ENCODE peak calls at places on chromosomes 7 and 10, in four cellular contexts. One of them, this sample, is unnamed.

GRCh38 chr7:87702326-87702725 is 74.1 kb downstream of the RUNDC3B start:
- DNase-seq in HepG2: no peak
- DNase-seq in K562: no peak
- DNase-seq in GM12878: no peak
- DNase-seq in this sample: no peak

GRCh38 chr10:124339119-124339807 is 79.5 kb downstream of the OAT start:
- DNase-seq in K562: no peak
- DNase-seq in GM12878: no peak
- DNase-seq in HepG2: no peak
- DNase-seq in this sample: no peak

GRCh38 chr10:35339946-35340345 is 3.6 kb downstream of the CCNY start:
- DNase-seq in GM12878: peak
- DNase-seq in HepG2: no peak
- DNase-seq in K562: peak
- DNase-seq in this sample: no peak

GRCh38 chr7:114392686-114393085 is 21.9 kb upstream of the FOXP2 start:
- DNase-seq in GM12878: no peak
- DNase-seq in K562: no peak
- DNase-seq in HepG2: no peak
- DNase-seq in this sample: no peak

GRCh38 chr10:66714741-66715140 is 211.1 kb upstream of the LRRTM3 start:
- DNase-seq in GM12878: no peak
- DNase-seq in HepG2: no peak
- DNase-seq in K562: no peak
- DNase-seq in this sample: no peak

GRCh38 chr7:122423591-122423990 is 119.0 kb upstream of the FEZF1 start:
- DNase-seq in GM12878: no peak
- DNase-seq in K562: no peak
- DNase-seq in HepG2: no peak
- DNase-seq in this sample: no peak

GRCh38 chr7:57216340-57216739 is 84.1 kb upstream of the ZNF479 start:
- DNase-seq in GM12878: no peak
- DNase-seq in K562: no peak
- DNase-seq in HepG2: no peak
- DNase-seq in this sample: no peak

GRCh38 chr7:2730846-2731770 is 43.1 kb downstream of the AMZ1 start:
- DNase-seq in HepG2: no peak
- DNase-seq in GM12878: no peak
- DNase-seq in K562: no peak
- DNase-seq in this sample: peak

GRCh38 chr7:29306276-29307036 is 111.9 kb downstream of the CHN2 start:
- DNase-seq in K562: no peak
- DNase-seq in HepG2: no peak
- DNase-seq in GM12878: no peak
- DNase-seq in this sample: no peak

GRCh38 chr10:112383325-112383724 is 9.4 kb downstream of the ACSL5 start:
- DNase-seq in K562: peak
- DNase-seq in GM12878: no peak
- DNase-seq in HepG2: peak
- DNase-seq in this sample: no peak

GRCh38 chr10:8416192-8416701 is 361.8 kb downstream of the GATA3 start:
- DNase-seq in K562: no peak
- DNase-seq in GM12878: no peak
- DNase-seq in HepG2: no peak
- DNase-seq in this sample: no peak

GRCh38 chr10:109174526-109174925 is 748.8 kb downstream of the XPNPEP1 start:
- DNase-seq in HepG2: no peak
- DNase-seq in GM12878: no peak
- DNase-seq in K562: no peak
- DNase-seq in this sample: no peak

GRCh38 chr10:4656576-4657194 is 169.3 kb upstream of the AKR1E2 start:
- DNase-seq in HepG2: peak
- DNase-seq in GM12878: no peak
- DNase-seq in K562: peak
- DNase-seq in this sample: peak

GRCh38 chr10:66837335-66837734 is 88.5 kb upstream of the LRRTM3 start:
- DNase-seq in GM12878: no peak
- DNase-seq in HepG2: no peak
- DNase-seq in K562: no peak
- DNase-seq in this sample: no peak

GRCh38 chr10:101772895-101773761 is 2.8 kb downstream of the FGF8 start:
- DNase-seq in GM12878: no peak
- DNase-seq in K562: no peak
- DNase-seq in HepG2: no peak
- DNase-seq in this sample: no peak

GRCh38 chr10:113169853-113170455 is 219.9 kb downstream of the TCF7L2 start:
- DNase-seq in K562: no peak
- DNase-seq in HepG2: no peak
- DNase-seq in GM12878: peak
- DNase-seq in this sample: no peak

GRCh38 chr10:14468022-14468421 is 137.3 kb upstream of the FRMD4A start:
- DNase-seq in K562: no peak
- DNase-seq in GM12878: no peak
- DNase-seq in HepG2: no peak
- DNase-seq in this sample: no peak

GRCh38 chr7:155746188-155746587 is 66.1 kb downstream of the SHH start:
- DNase-seq in K562: no peak
- DNase-seq in HepG2: no peak
- DNase-seq in GM12878: no peak
- DNase-seq in this sample: no peak

GRCh38 chr10:78972947-78973900 is 95.5 kb upstream of the ZMIZ1 start:
- DNase-seq in HepG2: peak
- DNase-seq in K562: peak
- DNase-seq in GM12878: peak
- DNase-seq in this sample: peak

DNA sequence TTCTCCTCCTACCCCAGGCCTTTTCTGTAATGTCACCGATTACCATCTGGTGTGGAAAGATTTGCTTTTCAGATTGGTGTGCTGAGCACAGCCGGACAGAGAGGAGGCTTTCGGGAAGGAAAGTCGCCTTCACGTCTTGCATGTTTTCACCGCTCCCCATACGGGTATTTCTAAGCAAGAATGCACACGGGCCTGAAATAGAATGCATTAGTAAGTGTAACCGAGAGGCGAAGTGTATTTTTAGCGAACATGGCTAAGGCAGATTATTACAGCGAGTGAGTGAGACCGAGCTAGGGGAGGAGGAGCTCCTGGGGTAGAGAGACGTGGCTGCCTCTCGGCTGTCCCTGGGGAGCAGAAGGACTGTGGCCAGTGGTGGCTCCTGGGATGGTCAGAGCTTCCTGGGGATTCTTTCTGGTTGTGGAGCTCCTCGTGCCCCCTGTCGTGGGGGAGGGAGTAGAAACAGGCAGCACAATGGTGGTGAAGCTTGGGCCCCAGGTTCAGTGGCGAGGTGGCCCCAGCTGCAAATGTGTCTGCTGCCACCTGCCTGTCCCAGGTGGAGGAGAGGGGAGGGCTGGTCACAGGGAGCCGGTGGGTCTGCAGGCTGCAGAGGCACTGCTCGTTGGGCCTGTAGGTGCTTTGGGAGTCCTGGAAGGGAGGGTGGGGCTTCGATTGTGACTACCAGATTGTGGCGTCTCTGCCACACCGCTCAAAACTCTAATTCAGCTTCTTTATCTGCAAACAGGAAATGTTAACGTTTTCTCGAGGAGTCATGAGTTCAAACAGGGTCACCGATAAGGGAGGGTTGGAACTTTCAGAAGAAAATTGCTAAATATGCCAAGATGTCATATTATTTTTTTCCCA is 135.8 kb downstream of the CAMK1D start:
- DNase-seq in GM12878: peak
- DNase-seq in HepG2: peak
- DNase-seq in K562: peak
- DNase-seq in this sample: peak
- TF ChIP-seq ESRRA in GM12878: no peak
- TF ChIP-seq ESRRA in HepG2: no peak
- TF ChIP-seq ESRRA in K562: no peak
- TF ChIP-seq ESRRA in this sample: no peak

DNA sequence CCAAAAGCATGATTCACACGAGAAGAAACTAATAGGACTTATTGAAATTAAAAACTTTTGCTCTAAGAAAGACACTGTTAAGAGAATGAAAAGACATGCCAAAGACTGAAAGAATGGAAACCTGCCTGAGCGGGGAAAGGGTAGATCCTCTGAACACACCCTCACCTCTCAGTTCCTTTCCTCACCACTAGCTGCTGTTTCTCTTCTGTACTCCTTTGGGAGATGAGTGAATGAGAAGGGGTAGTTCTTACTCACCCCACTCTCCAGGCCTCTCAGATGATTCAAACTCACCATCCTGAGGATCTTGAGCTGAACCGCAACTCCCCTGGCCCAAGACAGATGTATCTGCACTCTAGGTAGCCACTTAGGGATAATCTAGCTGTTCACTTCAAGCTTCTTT is 41.9 kb downstream of the IQUB start:
- DNase-seq in HepG2: no peak
- DNase-seq in K562: peak
- DNase-seq in GM12878: no peak
- DNase-seq in this sample: no peak
- TF ChIP-seq CTCF in HepG2: no peak
- TF ChIP-seq CTCF in K562: peak
- TF ChIP-seq CTCF in GM12878: no peak
- TF ChIP-seq CTCF in this sample: no peak

GRCh38 chr10:72911758-72912157 is 18.2 kb downstream of the OIT3 start:
- DNase-seq in HepG2: no peak
- DNase-seq in GM12878: no peak
- DNase-seq in K562: no peak
- DNase-seq in this sample: no peak

GRCh38 chr10:72913287-72913686 is 19.7 kb downstream of the OIT3 start:
- DNase-seq in K562: no peak
- DNase-seq in HepG2: peak
- DNase-seq in GM12878: no peak
- DNase-seq in this sample: no peak

GRCh38 chr10:72918352-72918751 is 24.8 kb downstream of the OIT3 start:
- DNase-seq in K562: no peak
- DNase-seq in GM12878: no peak
- DNase-seq in HepG2: no peak
- DNase-seq in this sample: peak

GRCh38 chr10:72910705-72911104 is 17.2 kb downstream of the OIT3 start:
- DNase-seq in K562: no peak
- DNase-seq in HepG2: no peak
- DNase-seq in GM12878: no peak
- DNase-seq in this sample: no peak

DNA sequence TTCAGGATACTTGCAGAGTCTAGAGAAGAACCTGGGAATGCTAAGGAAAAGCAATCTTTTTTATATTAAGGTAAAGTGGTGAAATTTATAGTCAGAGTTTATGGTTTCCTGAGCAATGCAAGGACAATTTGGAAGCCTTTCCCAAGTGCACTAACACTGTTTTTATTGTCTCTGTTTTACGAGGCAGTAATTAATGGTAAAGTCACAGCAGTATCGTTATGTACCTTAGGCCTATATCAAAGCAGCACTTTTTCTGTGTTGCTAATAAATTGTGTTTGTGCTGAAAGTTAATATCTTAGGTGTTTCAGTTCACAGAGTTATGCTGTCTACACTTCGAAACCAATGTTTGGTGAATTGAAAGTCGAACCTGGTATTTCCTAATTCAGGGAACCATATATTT is 19.2 kb downstream of the OIT3 start:
- DNase-seq in K562: no peak
- DNase-seq in HepG2: no peak
- DNase-seq in GM12878: no peak
- DNase-seq in this sample: no peak
- TF ChIP-seq ATF2 in K562: no peak
- TF ChIP-seq ATF2 in HepG2: no peak
- TF ChIP-seq ATF2 in GM12878: no peak
- TF ChIP-seq ATF2 in this sample: no peak

GRCh38 chr7:8040768-8041369 is 72.3 kb downstream of the GLCCI1 start:
- DNase-seq in HepG2: no peak
- DNase-seq in K562: no peak
- DNase-seq in GM12878: no peak
- DNase-seq in this sample: no peak

GRCh38 chr7:8042796-8043535 is 74.4 kb downstream of the GLCCI1 start:
- DNase-seq in HepG2: no peak
- DNase-seq in K562: no peak
- DNase-seq in GM12878: no peak
- DNase-seq in this sample: no peak

DNA sequence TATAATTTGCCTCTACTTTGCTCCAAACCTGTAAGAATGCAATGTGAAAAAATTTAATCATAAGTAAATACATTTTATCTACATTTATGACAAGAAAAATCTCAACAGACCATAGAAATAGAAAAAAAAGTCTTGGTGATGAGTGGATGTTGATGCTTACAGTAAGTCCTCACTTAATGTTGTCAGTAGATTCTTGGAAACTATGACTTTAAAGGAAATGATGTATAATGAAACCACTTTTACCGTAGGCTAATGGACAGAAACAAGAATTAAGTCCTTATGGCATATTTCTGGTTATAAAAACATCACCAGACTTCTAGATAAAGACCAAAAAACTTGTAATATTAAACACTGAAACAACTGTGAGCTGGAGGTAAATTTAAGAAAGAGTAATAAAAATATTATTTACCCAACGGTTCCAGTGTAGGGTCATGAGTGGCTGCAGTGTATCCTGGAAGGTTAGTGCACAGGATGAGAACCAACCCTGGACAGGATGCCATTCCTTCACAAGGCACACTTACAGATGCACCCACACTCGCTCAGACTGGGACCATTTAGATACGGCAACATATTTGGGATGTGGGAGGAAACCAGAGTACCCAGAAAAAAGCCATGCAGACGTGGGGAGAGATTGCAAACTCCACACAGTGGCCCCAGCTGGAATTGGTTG is 76.3 kb downstream of the GLCCI1 start:
- DNase-seq in HepG2: no peak
- DNase-seq in GM12878: no peak
- DNase-seq in K562: no peak
- DNase-seq in this sample: no peak
- TF ChIP-seq ESRRA in HepG2: no peak
- TF ChIP-seq ESRRA in GM12878: no peak
- TF ChIP-seq ESRRA in K562: no peak
- TF ChIP-seq ESRRA in this sample: no peak